ENCODE peak calls at places on chromosome 2, in six cellular contexts. L, X, Y, J, A and F are unnamed samples.

GRCh38 chr2:46381871-46382270 is 84.7 kb downstream of the EPAS1 start:
- DNase-seq in L (no peak), J (no peak), A (no peak), X (no peak), Y (no peak), F (no peak)

GRCh38 chr2:234674781-234675201 is 177.9 kb upstream of the ARL4C start:
- DNase-seq in J (no peak), A (no peak), L (no peak), Y (no peak), X (no peak), F (no peak)

GRCh38 chr2:152047826-152048476 is 50.9 kb downstream of the CACNB4 start:
- DNase-seq in L (no peak), J (peak), A (no peak), Y (no peak), X (peak), F (no peak)

GRCh38 chr2:113965644-113966043 is 75.8 kb downstream of the ACTR3 start:
- DNase-seq in A (peak), L (no peak), Y (no peak), J (peak), X (peak), F (no peak)

GRCh38 chr2:104845552-104845931 is 8.4 kb upstream of the POU3F3 start:
- DNase-seq in A (no peak), J (no peak), L (no peak), X (no peak), Y (no peak), F (no peak)

GRCh38 chr2:97779141-97779540 is 65.8 kb downstream of the ZAP70 start:
- DNase-seq in X (no peak), A (no peak), L (no peak), J (no peak), Y (no peak), F (no peak)

GRCh38 chr2:201344663-201345366 is 12.3 kb downstream of the FLACC1 start:
- DNase-seq in J (peak), L (no peak), X (peak), Y (no peak), A (no peak), F (no peak)

GRCh38 chr2:15793078-15793913 is 147.1 kb upstream of the MYCN start:
- DNase-seq in Y (no peak), J (peak), A (no peak), L (no peak), X (no peak), F (no peak)

GRCh38 chr2:218026676-218027425 is 24.1 kb upstream of the TNS1 start:
- DNase-seq in Y (peak), A (no peak), J (no peak), L (peak), X (no peak), F (no peak)

GRCh38 chr2:152415231-152415642 is 80.3 kb downstream of the FMNL2 start:
- DNase-seq in J (no peak), Y (peak), A (no peak), X (no peak), L (no peak), F (no peak)

GRCh38 chr2:10447300-10448207 is 573 bp downstream of the ODC1 start:
- DNase-seq in Y (no peak), J (peak), A (peak), X (peak), L (peak), F (no peak)

GRCh38 chr2:63788070-63788469 is 53.6 kb upstream of the UGP2 start:
- DNase-seq in Y (no peak), A (no peak), X (no peak), L (no peak), J (no peak), F (no peak)

GRCh38 chr2:65364986-65365733 is 67.2 kb downstream of the SPRED2 start:
- DNase-seq in A (no peak), J (peak), X (peak), Y (no peak), L (no peak), F (no peak)

GRCh38 chr2:27174638-27175037 is 25.8 kb downstream of the TCF23 start:
- DNase-seq in X (peak), A (no peak), L (no peak), Y (no peak), J (peak), F (no peak)

GRCh38 chr2:239145106-239145505 is 255.7 kb downstream of the HDAC4 start:
- DNase-seq in X (no peak), L (no peak), A (no peak), Y (no peak), J (no peak), F (no peak)

GRCh38 chr2:224611938-224612337 is 26.8 kb upstream of the CUL3 start:
- DNase-seq in Y (no peak), L (no peak), J (no peak), A (no peak), X (peak), F (no peak)

GRCh38 chr2:114661926-114662670 is 219.7 kb downstream of the DPP10 start:
- DNase-seq in A (no peak), X (no peak), Y (peak), L (peak), J (peak), F (no peak)

GRCh38 chr2:214481204-214481603 is 70.3 kb downstream of the VWC2L start:
- DNase-seq in L (no peak), J (peak), Y (peak), X (no peak), A (no peak), F (no peak)

GRCh38 chr2:190791347-190791982 is 89.2 kb upstream of the GLS start:
- DNase-seq in X (no peak), Y (peak), J (no peak), A (no peak), L (no peak), F (no peak)

GRCh38 chr2:45380131-45380836 is 230.8 kb downstream of the SRBD1 start:
- DNase-seq in X (no peak), J (no peak), L (no peak), Y (no peak), A (no peak), F (no peak)

GRCh38 chr2:113012436-113013335 is 7.4 kb downstream of the IL36A start:
- DNase-seq in L (no peak), J (no peak), A (no peak), Y (no peak), X (no peak), F (no peak)

GRCh38 chr2:120108749-120109148 is 95.9 kb downstream of the EPB41L5 start:
- DNase-seq in J (no peak), A (no peak), Y (no peak), L (no peak), X (no peak), F (no peak)

GRCh38 chr2:105407946-105408743 is 9.3 kb upstream of the FHL2 start:
- DNase-seq in L (no peak), X (no peak), A (no peak), J (no peak), Y (no peak), F (no peak)

GRCh38 chr2:200034816-200035215 is 79.4 kb downstream of the MAIP1 start:
- DNase-seq in J (no peak), A (no peak), X (no peak), Y (no peak), L (no peak), F (no peak)

GRCh38 chr2:233290446-233290845 is 17.2 kb upstream of the SAG start:
- DNase-seq in J (no peak), L (no peak), X (no peak), A (no peak), Y (peak), F (no peak)